ENCODE peak calls at places on chromosomes 6 and 20, in eight cellular contexts. F, R, S, C, H, O, V and J are unnamed samples.

GRCh38 chr6:99507648-99508047 is 7.6 kb downstream of the USP45 start:
- DNase-seq in F (no peak), R (no peak), S (no peak), C (no peak), H (no peak), O (no peak), V (no peak), J (no peak)

GRCh38 chr6:38901802-38902522 is 146.6 kb upstream of the GLP1R start:
- DNase-seq in F (no peak), R (no peak), S (no peak), C (no peak), H (no peak), O (no peak), V (no peak), J (no peak)

GRCh38 chr6:84536914-84537638 is 227.3 kb downstream of the TBX18 start:
- DNase-seq in F (no peak), R (no peak), S (no peak), C (no peak), H (no peak), O (no peak), V (no peak), J (no peak)

GRCh38 chr6:47235964-47236760 is 73.5 kb downstream of the TNFRSF21 start:
- DNase-seq in F (peak; percentile 28), R (peak; percentile 76), S (no peak), C (no peak), H (peak; percentile 23), O (peak; percentile 63), V (no peak), J (no peak)

GRCh38 chr6:52136055-52136454 is 48.6 kb upstream of the PKHD1 start:
- DNase-seq in F (no peak), R (no peak), S (no peak), C (no peak), H (no peak), O (no peak), V (no peak), J (no peak)

GRCh38 chr20:31308535-31309162 is at the start of gene DEFB116:
- DNase-seq in F (no peak), R (no peak), S (no peak), C (no peak), H (no peak), O (no peak), V (no peak), J (no peak)

GRCh38 chr6:34657307-34657978 is 39.1 kb downstream of the ILRUN start:
- DNase-seq in F (no peak), R (peak; percentile 29), S (peak; percentile 52), C (peak; percentile 90), H (no peak), O (peak; percentile 77), V (no peak), J (no peak)

GRCh38 chr6:111793711-111794111 is 79.5 kb downstream of the FYN start:
- DNase-seq in F (no peak), R (no peak), S (no peak), C (no peak), H (no peak), O (no peak), V (no peak), J (no peak)

GRCh38 chr6:167913699-167914098 is 83.8 kb upstream of the KIF25 start:
- DNase-seq in F (no peak), R (no peak), S (no peak), C (no peak), H (no peak), O (no peak), V (no peak), J (no peak)

GRCh38 chr6:127618729-127619128 is 41.8 kb downstream of the C6orf58 start:
- DNase-seq in F (no peak), R (no peak), S (no peak), C (peak; percentile 26), H (no peak), O (no peak), V (no peak), J (no peak)

GRCh38 chr6:165858571-165858970 is 195.5 kb upstream of the PDE10A start:
- DNase-seq in F (no peak), R (no peak), S (no peak), C (peak; percentile 13), H (no peak), O (no peak), V (no peak), J (no peak)

DNA sequence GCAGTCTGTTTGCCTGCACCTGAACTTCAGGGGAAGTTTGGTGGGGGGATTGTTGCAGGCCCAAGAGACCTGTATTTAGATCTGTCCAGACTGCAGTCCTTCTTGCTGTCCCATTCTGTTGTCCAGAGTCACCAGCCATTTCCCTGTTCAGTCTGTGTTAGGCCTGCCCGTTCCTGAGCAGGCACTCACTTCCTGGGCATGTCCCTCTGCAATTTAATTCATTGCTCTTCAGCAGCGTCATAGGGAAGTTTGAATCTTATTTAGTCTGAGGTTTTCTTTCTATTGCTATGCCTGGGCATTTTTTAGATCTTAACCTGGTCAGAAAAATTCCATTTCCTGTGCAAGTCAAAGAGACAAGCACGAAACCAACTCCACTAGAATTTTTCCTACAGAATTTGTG is 190.2 kb downstream of the DTNBP1 start:
- DNase-seq in F (no peak), R (no peak), S (no peak), C (no peak), H (no peak), O (no peak), V (no peak), J (no peak)
- H3K27ac ChIP-seq in F (no peak overlapping the region), R (no peak overlapping the region), S (no peak overlapping the region), C (no peak overlapping the region), H (peak overlapping the region; percentile 47), O (no peak overlapping the region), V (no peak overlapping the region), J (peak overlapping the region; percentile 90)

DNA sequence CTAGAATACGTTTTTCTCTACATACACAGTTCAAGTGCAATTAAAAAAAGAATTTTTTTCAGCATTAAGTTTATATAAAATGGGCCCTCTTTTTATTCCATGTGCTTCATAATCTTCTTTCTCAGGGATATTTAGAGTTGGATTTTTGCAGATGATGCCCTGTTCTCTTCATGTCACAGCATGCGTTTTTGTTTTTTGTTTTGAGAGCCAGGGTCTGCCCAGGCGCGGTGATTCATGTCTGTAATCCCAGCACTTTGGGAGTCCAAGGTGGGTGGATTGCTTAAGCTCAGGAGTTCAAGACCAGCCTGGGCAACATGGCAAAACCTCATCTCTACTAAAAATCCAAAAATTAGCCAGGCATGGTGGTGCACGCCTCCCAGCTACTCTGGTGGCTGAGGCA is 82.9 kb upstream of the PRND start:
- DNase-seq in F (no peak), R (no peak), S (no peak), C (no peak), H (no peak), O (no peak), V (no peak), J (no peak)
- H3K27ac ChIP-seq in F (no peak overlapping the region), R (no peak overlapping the region), S (no peak overlapping the region), C (no peak overlapping the region), H (no peak overlapping the region), O (no peak overlapping the region), V (peak overlapping the region; percentile 3), J (no peak overlapping the region)

GRCh38 chr20:21258411-21258810 is 44.7 kb upstream of the XRN2 start:
- DNase-seq in F (no peak), R (no peak), S (no peak), C (no peak), H (no peak), O (no peak), V (no peak), J (no peak)

GRCh38 chr20:21259346-21259745 is 43.8 kb upstream of the XRN2 start:
- DNase-seq in F (no peak), R (no peak), S (no peak), C (no peak), H (no peak), O (no peak), V (peak; percentile 63), J (no peak)

GRCh38 chr20:21265457-21266190 is 37.5 kb upstream of the XRN2 start:
- DNase-seq in F (no peak), R (no peak), S (no peak), C (no peak), H (no peak), O (no peak), V (no peak), J (no peak)

GRCh38 chr20:21266191-21266536 is 37.0 kb upstream of the XRN2 start:
- DNase-seq in F (no peak), R (no peak), S (no peak), C (no peak), H (no peak), O (no peak), V (no peak), J (no peak)

DNA sequence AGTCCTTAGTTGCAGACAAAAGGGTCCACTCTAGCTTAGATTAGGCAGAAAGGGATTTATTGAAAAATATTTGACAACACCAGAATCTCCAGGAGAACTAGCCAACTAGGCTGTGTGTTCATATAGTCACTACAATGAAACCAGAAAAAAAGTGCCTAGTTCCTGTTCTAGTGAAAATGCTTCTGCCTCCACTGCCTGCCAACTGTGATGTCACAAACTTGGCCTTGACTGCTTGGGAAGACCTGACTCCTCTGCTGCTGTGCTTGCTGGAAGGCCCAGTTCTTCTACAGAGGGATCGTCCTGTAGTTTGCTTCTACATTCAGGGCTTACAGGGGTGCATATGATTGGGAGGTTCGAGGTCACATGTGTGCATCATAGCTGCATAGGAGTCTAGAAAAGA is 40.3 kb upstream of the XRN2 start:
- DNase-seq in F (no peak), R (no peak), S (no peak), C (no peak), H (no peak), O (no peak), V (no peak), J (no peak)
- H3K27ac ChIP-seq in F (no peak overlapping the region), R (no peak overlapping the region), S (no peak overlapping the region), C (no peak overlapping the region), H (no peak overlapping the region), O (no peak overlapping the region), V (no peak overlapping the region), J (no peak overlapping the region)

GRCh38 chr6:830667-831327 is 137.9 kb upstream of the EXOC2 start:
- DNase-seq in F (no peak), R (no peak), S (no peak), C (no peak), H (no peak), O (no peak), V (no peak), J (no peak)
- H3K27ac ChIP-seq in F (no peak overlapping the region), R (no peak overlapping the region), S (no peak overlapping the region), C (no peak overlapping the region), H (no peak overlapping the region), O (no peak overlapping the region), V (no peak overlapping the region), J (no peak overlapping the region)

DNA sequence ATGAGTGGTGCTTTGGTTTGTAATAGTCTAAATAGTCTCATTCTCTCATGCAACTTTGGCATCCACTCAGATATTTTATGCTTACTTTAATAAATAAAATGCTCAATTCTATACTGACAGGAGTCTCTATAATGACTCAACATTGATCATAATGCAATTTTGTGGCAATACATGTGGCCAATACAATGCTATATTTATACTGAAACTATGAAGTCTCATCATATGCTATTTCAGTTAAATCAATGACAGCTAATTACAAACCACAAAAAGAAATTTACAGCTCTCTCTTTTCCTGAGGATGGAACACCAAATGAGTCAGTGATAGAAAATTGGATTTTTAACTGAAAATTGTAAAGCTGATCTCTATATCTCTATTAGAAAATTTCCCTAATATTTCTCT is 77.1 kb downstream of the WASF1 start:
- DNase-seq in F (no peak), R (no peak), S (no peak), C (no peak), H (no peak), O (no peak), V (no peak), J (no peak)
- H3K27ac ChIP-seq in F (no peak overlapping the region), R (no peak overlapping the region), S (no peak overlapping the region), C (no peak overlapping the region), H (no peak overlapping the region), O (no peak overlapping the region), V (no peak overlapping the region), J (no peak overlapping the region)